ENCODE peak calls at places on chromosomes 16 and 17, in six cellular contexts. X is IMR-90, T is H9, O is neuronal stem cell, G is H1, B is mesenchymal stem cell. P is an unnamed sample.

GRCh38 chr17:58593121-58593520 is 78.7 kb upstream of the MTMR4 start:
- DNase-seq in G (no peak), O (no peak), X (no peak), B (no peak), T (no peak), P (peak)

GRCh38 chr16:56967733-56968132 is 6.0 kb downstream of the CETP start:
- DNase-seq in X (no peak), G (no peak), B (peak), T (no peak), O (no peak), P (no peak)

GRCh38 chr16:10895053-10895946 is 18.3 kb downstream of the CIITA start:
- DNase-seq in O (peak), G (peak), B (peak), T (peak), X (peak), P (no peak)

GRCh38 chr17:419073-419735 is 66.6 kb upstream of the RPH3AL start:
- DNase-seq in T (no peak), B (no peak), O (no peak), X (no peak), G (no peak), P (no peak)

GRCh38 chr17:66330646-66331037 is 28.2 kb downstream of the PRKCA start:
- DNase-seq in B (peak), X (no peak), T (no peak), G (no peak), O (no peak), P (no peak)

GRCh38 chr17:20935740-20936139 is 107.1 kb downstream of the USP22 start:
- DNase-seq in X (peak), G (no peak), B (peak), O (no peak), T (no peak), P (no peak)

GRCh38 chr17:78912082-78912481 is 9.1 kb upstream of the CEP295NL start:
- DNase-seq in G (no peak), B (no peak), T (no peak), O (no peak), X (no peak), P (no peak)

GRCh38 chr16:84483882-84484565 is 20.4 kb downstream of the MEAK7 start:
- DNase-seq in B (no peak), O (no peak), T (no peak), X (no peak), G (no peak), P (no peak)

GRCh38 chr16:58638148-58639036 is 8.8 kb upstream of the CNOT1 start:
- DNase-seq in O (no peak), T (peak), B (peak), X (peak), G (peak), P (peak)

GRCh38 chr17:77501751-77502625 is 361.2 kb downstream of the SEC14L1 start:
- DNase-seq in X (no peak), O (no peak), B (no peak), G (no peak), T (no peak), P (no peak)

GRCh38 chr17:47660064-47660492 is 10.4 kb downstream of the KPNB1 start:
- DNase-seq in B (peak), X (no peak), G (no peak), T (no peak), O (no peak), P (no peak)

GRCh38 chr16:48525201-48526057 is 84.6 kb downstream of the N4BP1 start:
- DNase-seq in B (no peak), G (no peak), T (no peak), O (no peak), X (no peak), P (peak)

GRCh38 chr17:21019976-21020575 is 22.7 kb downstream of the USP22 start:
- DNase-seq in T (no peak), B (peak), O (no peak), G (no peak), X (no peak), P (no peak)

GRCh38 chr17:49051269-49051668 is 54.1 kb downstream of the IGF2BP1 start:
- DNase-seq in T (peak), G (no peak), X (no peak), B (no peak), O (no peak), P (no peak)

GRCh38 chr17:49049265-49049664 is 52.1 kb downstream of the IGF2BP1 start:
- DNase-seq in T (no peak), O (no peak), X (no peak), G (no peak), B (no peak), P (no peak)

GRCh38 chr17:49053171-49053829 is 56.1 kb downstream of the IGF2BP1 start:
- DNase-seq in B (no peak), X (no peak), O (no peak), G (no peak), T (peak), P (no peak)

GRCh38 chr17:49046912-49047311 is 49.7 kb downstream of the IGF2BP1 start:
- DNase-seq in O (no peak), B (no peak), G (no peak), X (no peak), T (no peak), P (no peak)

DNA sequence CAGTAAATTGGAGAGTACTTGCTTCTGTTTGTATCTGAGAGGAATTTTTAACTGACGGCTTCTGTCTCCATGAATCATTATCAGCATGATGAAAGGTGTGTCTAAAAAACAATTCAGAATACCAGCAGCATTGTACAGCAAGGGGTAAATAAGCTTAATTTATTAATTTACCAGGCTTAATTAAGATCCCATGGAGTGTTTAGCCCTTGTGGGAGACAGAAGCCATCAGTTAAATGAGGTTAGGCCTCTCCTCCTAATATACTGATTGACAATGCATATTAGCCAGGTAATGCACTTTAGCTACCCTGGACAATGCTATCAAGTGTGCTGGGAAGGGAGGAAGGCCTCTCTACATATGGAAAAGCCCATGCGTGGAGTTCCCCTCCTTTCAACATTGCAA is 53.4 kb downstream of the IGF2BP1 start:
- DNase-seq in G (no peak), O (no peak), B (no peak), T (no peak), X (no peak), P (no peak)
- H3K4me2 ChIP-seq in G (no peak), O (no peak), B (no peak), T (no peak), X (no peak), P (no peak)

DNA sequence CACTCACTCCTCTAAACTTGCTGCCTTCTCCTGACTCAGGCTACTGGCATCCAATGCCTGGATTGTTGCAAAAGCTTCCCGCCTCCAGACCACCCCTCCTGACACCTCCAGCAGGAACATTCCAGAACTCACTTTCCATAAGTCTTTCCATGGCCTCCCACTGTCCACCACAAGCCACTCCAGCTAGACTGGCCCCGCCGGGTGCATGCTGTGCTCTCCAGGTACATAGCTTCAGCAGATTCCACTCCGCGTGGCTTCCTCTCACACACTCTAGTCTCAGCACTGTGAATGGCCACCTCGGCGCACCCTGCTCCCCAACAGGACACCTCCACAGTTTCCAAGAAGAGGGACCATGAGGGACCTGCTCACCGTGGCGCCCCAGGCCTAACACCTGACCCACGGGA is 25.9 kb upstream of the FAAP100 start:
- DNase-seq in O (no peak), B (no peak), X (peak), G (no peak), T (peak), P (peak)
- H3K14ac ChIP-seq in O (no peak), B (no peak), X (peak), G (no peak), T (no peak), P (no peak)

GRCh38 chr16:13390986-13391305 is 489.5 kb downstream of the SHISA9 start:
- DNase-seq in B (no peak), T (no peak), X (no peak), G (no peak), O (no peak), P (no peak)
- H3K4me2 ChIP-seq in B (no peak), T (no peak), X (no peak), G (no peak), O (no peak), P (no peak)

GRCh38 chr16:8928467-8928957 is 35.2 kb downstream of the USP7 start:
- DNase-seq in T (no peak), X (peak), B (peak), O (no peak), G (no peak), P (no peak)
- H3K14ac ChIP-seq in T (no peak), X (no peak), B (no peak), O (no peak), G (no peak), P (no peak)

GRCh38 chr17:31535581-31535981 is 144.1 kb downstream of the RAB11FIP4 start:
- DNase-seq in T (peak), O (no peak), B (no peak), G (no peak), X (no peak), P (no peak)
- H3K4me2 ChIP-seq in T (no peak), O (no peak), B (no peak), G (no peak), X (no peak), P (no peak)

DNA sequence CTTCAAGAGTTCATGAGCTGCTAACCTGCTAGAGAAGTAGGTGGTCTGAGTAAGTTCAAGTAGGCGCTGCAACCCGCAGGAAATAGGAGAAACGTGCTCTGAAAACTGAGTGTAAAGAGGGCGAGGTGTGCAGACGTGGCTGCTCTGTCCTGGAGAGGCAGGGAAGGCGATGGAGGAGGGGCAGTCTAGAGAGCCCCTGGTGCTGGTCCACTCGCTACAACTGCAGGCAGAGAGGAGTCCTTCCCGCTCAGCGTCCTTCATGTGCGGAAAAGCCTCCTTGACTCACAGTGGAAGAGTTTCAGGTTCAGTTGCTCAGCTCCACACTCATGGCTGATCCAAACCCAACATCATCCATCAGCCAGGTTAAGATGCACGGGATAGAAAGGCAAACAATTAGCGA is 12.1 kb downstream of the ABCA3 start:
- DNase-seq in O (no peak), B (no peak), G (no peak), X (no peak), T (no peak), P (no peak)
- H3K14ac ChIP-seq in O (no peak), B (no peak), G (no peak), X (no peak), T (no peak), P (no peak)

DNA sequence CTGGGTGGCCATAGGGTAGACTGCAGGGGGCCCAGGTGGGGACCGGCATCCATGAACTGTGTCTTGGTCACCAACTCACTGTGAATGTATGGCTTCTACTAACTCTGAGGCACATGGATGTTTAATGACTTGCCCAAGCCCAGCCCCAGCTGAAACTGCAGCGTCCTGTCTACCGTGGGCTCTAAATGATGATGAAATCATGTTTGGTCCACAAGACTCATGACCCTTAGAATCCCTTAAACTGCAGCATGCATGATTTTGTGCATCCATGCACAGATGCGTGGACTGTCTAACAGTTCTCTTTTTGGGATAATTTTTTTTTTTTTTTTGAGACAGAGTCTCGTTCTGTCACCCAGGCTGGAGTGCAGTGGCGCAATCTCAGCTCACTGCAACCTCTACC is 32.4 kb upstream of the CREBBP start:
- DNase-seq in B (no peak), G (no peak), O (no peak), T (no peak), X (no peak), P (no peak)
- H3K4me2 ChIP-seq in B (no peak), G (no peak), O (no peak), T (no peak), X (no peak), P (no peak)

GRCh38 chr17:71516149-71516548 is 604.7 kb upstream of the SOX9 start:
- DNase-seq in B (no peak), G (no peak), X (no peak), T (no peak), O (no peak), P (no peak)
- H3K14ac ChIP-seq in B (no peak), G (no peak), X (no peak), T (no peak), O (no peak), P (no peak)